ENCODE peak calls at places on chromosome 20, in nine cellular contexts. X is T-cell; M is mesothelial cell of epicardium; D is ACHN; C is GM12891; G is Caki2; W is activated B cell treated with CpG ODN at 0.5 μM for 24 hours; A is HS-5; N is naive thymus-derived CD4-positive, alpha-beta T cell. Z is an unnamed sample.

GRCh38 chr20:48921883-48922867 is 664 bp downstream of the ARFGEF2 start:
- DNase-seq in M (no peak), D (peak), W (no peak), G (no peak), N (peak), C (no peak), A (peak), X (no peak), Z (peak)

GRCh38 chr20:43431120-43431519 is 26.6 kb upstream of the SRSF6 start:
- DNase-seq in G (no peak), W (no peak), N (no peak), A (no peak), D (no peak), C (no peak), X (no peak), M (no peak), Z (no peak)

GRCh38 chr20:11218035-11218680 is 544.4 kb upstream of the JAG1 start:
- DNase-seq in N (no peak), X (no peak), A (no peak), W (no peak), D (no peak), C (no peak), M (no peak), G (no peak), Z (no peak)

GRCh38 chr20:8557711-8558110 is 425.6 kb downstream of the PLCB1 start:
- DNase-seq in M (no peak), A (no peak), X (no peak), D (no peak), G (no peak), C (no peak), N (no peak), W (no peak), Z (no peak)

GRCh38 chr20:58870293-58871014 is 17.9 kb downstream of the GNAS start:
- DNase-seq in X (no peak), M (peak), A (no peak), N (no peak), D (peak), C (no peak), G (peak), W (peak), Z (peak)

GRCh38 chr20:62360854-62361798 is 6.0 kb downstream of the LAMA5 start:
- DNase-seq in N (no peak), W (no peak), X (no peak), A (no peak), M (no peak), D (no peak), C (no peak), G (peak), Z (no peak)

GRCh38 chr20:8303651-8304050 is 171.6 kb downstream of the PLCB1 start:
- DNase-seq in D (no peak), N (no peak), A (no peak), M (no peak), G (no peak), W (no peak), X (no peak), C (no peak), Z (no peak)

GRCh38 chr20:25254986-25255680 is 7.2 kb downstream of the PYGB start:
- DNase-seq in N (no peak), A (no peak), M (no peak), D (peak), W (no peak), C (no peak), X (no peak), G (peak), Z (no peak)

GRCh38 chr20:24825591-24825990 is 123.5 kb upstream of the CST7 start:
- DNase-seq in A (no peak), G (no peak), M (no peak), W (no peak), X (no peak), N (no peak), D (no peak), C (no peak), Z (no peak)

GRCh38 chr20:51378171-51378928 is 164.2 kb downstream of the NFATC2 start:
- DNase-seq in D (no peak), W (no peak), A (no peak), N (no peak), M (no peak), X (no peak), C (no peak), G (no peak), Z (no peak)

GRCh38 chr20:52060794-52061714 is 130.5 kb downstream of the ZFP64 start:
- DNase-seq in C (no peak), A (peak), M (no peak), D (no peak), G (no peak), W (no peak), X (no peak), N (no peak), Z (no peak)

GRCh38 chr20:12535316-12535715 is 473.5 kb upstream of the SPTLC3 start:
- DNase-seq in C (no peak), W (no peak), X (no peak), D (no peak), N (no peak), A (no peak), G (no peak), M (no peak), Z (no peak)

GRCh38 chr20:45325367-45325766 is 17.3 kb upstream of the MATN4 start:
- DNase-seq in G (no peak), A (no peak), M (no peak), D (no peak), N (no peak), W (no peak), X (no peak), C (no peak), Z (no peak)

GRCh38 chr20:19974621-19975435 is 42.3 kb upstream of the NAA20 start:
- DNase-seq in G (peak), D (peak), A (peak), W (no peak), N (no peak), C (no peak), M (peak), X (no peak), Z (no peak)

GRCh38 chr20:63696311-63696627 is 183 bp upstream of the TNFRSF6B start:
- DNase-seq in D (peak), N (no peak), G (no peak), X (peak), C (peak), A (no peak), W (no peak), M (no peak), Z (no peak)

GRCh38 chr20:728022-728944 is 40.0 kb downstream of the SLC52A3 start:
- DNase-seq in X (peak), D (peak), N (no peak), M (peak), C (peak), G (peak), A (no peak), W (peak), Z (peak)

GRCh38 chr20:41524980-41525613 is 93.1 kb downstream of the CHD6 start:
- DNase-seq in W (no peak), G (no peak), C (no peak), D (no peak), X (no peak), M (peak), N (no peak), A (no peak), Z (no peak)

GRCh38 chr20:55386686-55387085 is 618.6 kb downstream of the CBLN4 start:
- DNase-seq in C (no peak), X (no peak), D (no peak), M (no peak), A (peak), W (no peak), N (no peak), G (no peak), Z (no peak)

GRCh38 chr20:4546786-4547185 is 174.9 kb upstream of the PRND start:
- DNase-seq in C (no peak), A (peak), G (peak), N (no peak), X (no peak), D (peak), W (no peak), M (no peak), Z (no peak)

GRCh38 chr20:726160-726559 is 42.1 kb downstream of the SLC52A3 start:
- DNase-seq in X (no peak), N (no peak), W (no peak), C (no peak), D (no peak), M (no peak), G (no peak), A (no peak), Z (no peak)

GRCh38 chr20:32164984-32165735 is 42.4 kb downstream of the PLAGL2 start:
- DNase-seq in M (no peak), X (no peak), G (no peak), D (no peak), A (no peak), W (no peak), N (no peak), C (no peak), Z (no peak)

GRCh38 chr20:50381771-50382593 is 128.2 kb upstream of the PTPN1 start:
- DNase-seq in M (no peak), W (no peak), G (no peak), A (no peak), X (no peak), D (no peak), N (no peak), C (no peak), Z (peak)

GRCh38 chr20:51446656-51447055 is 95.9 kb downstream of the NFATC2 start:
- DNase-seq in A (peak), G (peak), M (no peak), C (no peak), D (peak), W (no peak), N (no peak), X (no peak), Z (no peak)

GRCh38 chr20:40688129-40689099 is 622 bp downstream of the MAFB start:
- DNase-seq in X (no peak), A (no peak), W (no peak), M (peak), D (no peak), C (no peak), G (no peak), N (no peak), Z (no peak)

GRCh38 chr20:16701296-16701695 is 28.5 kb upstream of the SNRPB2 start:
- DNase-seq in A (no peak), C (no peak), G (no peak), W (no peak), M (no peak), X (peak), D (no peak), N (peak), Z (peak)

GRCh38 chr20:50655325-50655880 is 35.9 kb downstream of the RIPOR3 start:
- DNase-seq in X (no peak), M (peak), D (no peak), N (no peak), G (no peak), W (no peak), C (no peak), A (no peak), Z (no peak)

GRCh38 chr20:19601133-19601810 is 156.8 kb upstream of the RIN2 start:
- DNase-seq in W (no peak), D (no peak), A (no peak), M (no peak), X (no peak), G (no peak), N (no peak), C (no peak), Z (no peak)

GRCh38 chr20:50855498-50856474 is 60.9 kb downstream of the BCAS4 start:
- DNase-seq in M (peak), X (no peak), W (no peak), N (no peak), A (no peak), C (no peak), D (peak), G (peak), Z (no peak)

GRCh38 chr20:43409041-43409913 is 48.4 kb upstream of the SRSF6 start:
- DNase-seq in M (no peak), A (peak), D (peak), G (no peak), X (no peak), W (no peak), N (no peak), C (no peak), Z (peak)

GRCh38 chr20:58048096-58048702 is 180.3 kb downstream of the ANKRD60 start:
- DNase-seq in C (no peak), W (no peak), D (peak), X (no peak), N (no peak), M (peak), A (peak), G (peak), Z (peak)

GRCh38 chr20:57047281-57048026 is 219.0 kb downstream of the BMP7 start:
- DNase-seq in N (no peak), D (no peak), W (no peak), X (no peak), A (no peak), M (peak), G (no peak), C (no peak), Z (no peak)

GRCh38 chr20:25042531-25043498 is 15.1 kb downstream of the ACSS1 start:
- DNase-seq in A (no peak), C (peak), X (peak), G (no peak), N (peak), D (no peak), W (peak), M (no peak), Z (peak)

GRCh38 chr20:63465380-63466249 is 6.8 kb downstream of the KCNQ2 start:
- DNase-seq in N (no peak), G (no peak), A (no peak), W (no peak), M (no peak), X (no peak), C (no peak), D (no peak), Z (no peak)

GRCh38 chr20:25539742-25540201 is 45.6 kb downstream of the NINL start:
- DNase-seq in C (no peak), W (no peak), M (no peak), N (no peak), A (no peak), D (no peak), X (no peak), G (no peak), Z (no peak)

GRCh38 chr20:60228255-60228654 is 270.0 kb downstream of the CDH26 start:
- DNase-seq in N (no peak), A (no peak), M (no peak), D (no peak), G (no peak), X (no peak), C (no peak), W (no peak), Z (peak)

GRCh38 chr20:56630086-56630493 is 984 bp downstream of the TFAP2C start:
- DNase-seq in C (peak), M (peak), D (peak), G (no peak), A (no peak), X (no peak), N (no peak), W (no peak), Z (no peak)

GRCh38 chr20:48463096-48463710 is 364.6 kb downstream of the PREX1 start:
- DNase-seq in N (no peak), A (no peak), C (no peak), G (no peak), D (no peak), X (no peak), M (no peak), W (no peak), Z (no peak)

GRCh38 chr20:45506927-45507820 is 8.2 kb downstream of the SPINT3 start:
- DNase-seq in A (no peak), G (no peak), M (no peak), N (no peak), X (no peak), W (no peak), D (no peak), C (no peak), Z (no peak)

GRCh38 chr20:32387262-32387661 is 29.1 kb downstream of the ASXL1 start:
- DNase-seq in W (no peak), C (no peak), A (no peak), G (no peak), N (peak), X (peak), M (no peak), D (no peak), Z (peak)